ENCODE peak calls at places on chromosomes 11 and 22, in five cellular contexts. Y, X, N, P and F are unnamed samples.

GRCh38 chr11:17208257-17208999 is 642 bp upstream of the PIK3C2A start:
- DNase-seq in Y (peak; percentile 70), X (peak; percentile 87), N (peak; percentile 73), P (no peak), F (no peak)

GRCh38 chr22:36753120-36753802 is 22.7 kb downstream of the IFT27 start:
- DNase-seq in Y (no peak), X (no peak), N (no peak), P (no peak), F (no peak)

GRCh38 chr11:35288817-35289541 is 130.4 kb downstream of the SLC1A2 start:
- DNase-seq in Y (no peak), X (no peak), N (no peak), P (no peak), F (no peak)

GRCh38 chr11:44014968-44015623 is 32.7 kb upstream of the ACCSL start:
- DNase-seq in Y (no peak), X (no peak), N (no peak), P (no peak), F (no peak)

GRCh38 chr11:10651579-10652361 is 41.8 kb downstream of the IRAG1 start:
- DNase-seq in Y (no peak), X (no peak), N (no peak), P (no peak), F (no peak)

GRCh38 chr22:17410576-17410975 is 41.3 kb downstream of the CECR2 start:
- DNase-seq in Y (no peak), X (no peak), N (no peak), P (no peak), F (no peak)

GRCh38 chr11:30879322-30880020 is 293.3 kb upstream of the MPPED2 start:
- DNase-seq in Y (no peak), X (no peak), N (peak; percentile 6), P (no peak), F (no peak)

GRCh38 chr11:44120169-44120568 is 24.7 kb downstream of the EXT2 start:
- DNase-seq in Y (no peak), X (no peak), N (peak; percentile 18), P (no peak), F (no peak)

GRCh38 chr11:75541301-75541929 is 15.7 kb upstream of the GDPD5 start:
- DNase-seq in Y (no peak), X (no peak), N (no peak), P (no peak), F (no peak)

GRCh38 chr11:72842126-72842525 is 27.9 kb downstream of the ATG16L2 start:
- DNase-seq in Y (no peak), X (no peak), N (no peak), P (no peak), F (no peak)

GRCh38 chr11:11036185-11037161 is 178.6 kb upstream of the ZBED5 start:
- DNase-seq in Y (peak; percentile 40), X (peak; percentile 64), N (peak; percentile 55), P (no peak), F (peak; percentile 32)

GRCh38 chr22:22519591-22519990 is 479 bp downstream of the ZNF280A start:
- DNase-seq in Y (peak; percentile 97), X (peak; percentile 48), N (no peak), P (no peak), F (no peak)

GRCh38 chr11:66951927-66952337 is 6.3 kb downstream of the PC start:
- DNase-seq in Y (no peak), X (no peak), N (peak; percentile 91), P (no peak), F (no peak)

GRCh38 chr22:20021196-20022181 is 579 bp downstream of the TANGO2 start:
- DNase-seq in Y (peak; percentile 92), X (peak; percentile 49), N (peak; percentile 75), P (peak; percentile 54), F (peak; percentile 43)

GRCh38 chr11:73652046-73652730 is 5.8 kb downstream of the PLEKHB1 start:
- DNase-seq in Y (no peak), X (peak; percentile 97), N (no peak), P (peak; percentile 49), F (no peak)

GRCh38 chr11:6468712-6469495 is 4.8 kb downstream of the TRIM3 start:
- DNase-seq in Y (peak; percentile 95), X (peak; percentile 57), N (peak; percentile 97), P (peak; percentile 88), F (peak; percentile 37)

GRCh38 chr22:39595622-39596182 is 25.1 kb downstream of the CACNA1I start:
- DNase-seq in Y (no peak), X (no peak), N (no peak), P (no peak), F (no peak)

GRCh38 chr22:39594411-39594810 is 23.9 kb downstream of the CACNA1I start:
- DNase-seq in Y (no peak), X (no peak), N (no peak), P (no peak), F (no peak)

GRCh38 chr22:39592104-39593060 is 21.8 kb downstream of the CACNA1I start:
- DNase-seq in Y (no peak), X (no peak), N (peak; percentile 49), P (no peak), F (no peak)

GRCh38 chr22:39593931-39594285 is 23.4 kb downstream of the CACNA1I start:
- DNase-seq in Y (no peak), X (no peak), N (no peak), P (no peak), F (no peak)

DNA sequence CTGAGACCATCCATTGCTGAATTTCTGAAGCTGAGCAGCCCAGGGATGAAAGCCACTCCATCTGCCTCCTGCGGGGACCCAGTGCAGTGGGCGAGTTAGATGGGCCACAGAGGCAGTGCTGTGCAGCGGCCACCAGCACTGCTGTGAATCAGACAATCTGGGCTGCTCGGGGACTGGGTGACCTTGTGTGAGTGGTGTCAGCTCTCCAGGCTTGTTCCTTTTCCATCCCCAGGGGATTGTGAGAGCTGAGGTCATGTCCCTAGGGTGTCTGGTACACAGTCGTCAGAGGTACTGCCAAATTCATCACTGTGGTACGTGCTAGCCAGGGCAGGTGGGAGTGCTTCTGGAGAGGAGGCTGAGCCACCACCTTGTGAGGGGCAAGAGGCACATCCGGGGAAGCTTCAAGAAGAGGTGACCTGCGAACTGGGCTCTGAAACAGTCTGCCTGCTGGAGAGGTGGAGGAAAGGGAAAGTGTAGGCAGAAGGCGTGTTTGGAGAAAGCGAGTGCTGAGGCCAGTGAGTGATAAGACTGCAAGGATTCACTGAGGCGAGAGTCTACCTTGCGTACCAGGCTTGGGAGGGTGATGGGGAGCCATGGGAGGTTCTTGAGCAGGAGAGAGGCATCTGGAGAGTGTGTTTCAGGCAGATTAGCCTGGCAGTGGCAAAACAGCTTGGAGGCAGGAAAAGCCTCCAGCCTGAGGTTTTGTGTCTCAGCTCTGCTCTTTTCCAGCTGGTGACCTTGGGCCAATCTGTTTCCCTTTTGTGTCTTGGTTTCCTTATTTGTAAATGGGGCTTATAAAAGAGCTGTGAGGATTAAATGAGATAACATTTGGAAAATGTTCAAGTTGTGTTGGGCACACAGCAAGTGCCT is 22.7 kb downstream of the CACNA1I start:
- DNase-seq in Y (no peak), X (no peak), N (no peak), P (no peak), F (no peak)
- H3K27me3 ChIP-seq in Y (no peaks in the 10 kb centered on the region), X (peaks cover 56% of the 10 kb centered on the region), N (no peaks in the 10 kb centered on the region), P (no peaks in the 10 kb centered on the region), F (peaks cover 7% of the 10 kb centered on the region)

DNA sequence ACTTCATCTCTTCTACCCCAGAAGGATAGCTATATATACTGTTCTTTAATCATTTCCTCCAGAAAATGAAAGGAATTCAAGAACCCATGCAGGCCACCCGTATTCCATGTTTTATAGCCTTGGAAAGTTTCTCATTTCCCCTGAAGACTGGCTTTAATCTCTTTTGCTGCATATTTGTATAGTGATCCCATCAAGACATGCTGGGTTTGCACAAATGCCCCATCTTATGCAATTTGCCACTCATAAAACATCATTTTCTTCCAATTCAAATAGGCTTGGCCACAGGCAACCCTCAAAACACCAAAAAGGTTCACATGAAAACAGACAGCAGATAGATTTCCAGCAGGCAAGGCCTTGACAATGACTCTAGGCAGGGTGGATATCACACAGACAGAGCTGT is 28.3 kb upstream of the APOA1 start:
- DNase-seq in Y (no peak), X (no peak), N (no peak), P (no peak), F (no peak)
- TF ChIP-seq GABPA in Y (no peak), X (no peak), N (no peak), P (no peak), F (no peak)

DNA sequence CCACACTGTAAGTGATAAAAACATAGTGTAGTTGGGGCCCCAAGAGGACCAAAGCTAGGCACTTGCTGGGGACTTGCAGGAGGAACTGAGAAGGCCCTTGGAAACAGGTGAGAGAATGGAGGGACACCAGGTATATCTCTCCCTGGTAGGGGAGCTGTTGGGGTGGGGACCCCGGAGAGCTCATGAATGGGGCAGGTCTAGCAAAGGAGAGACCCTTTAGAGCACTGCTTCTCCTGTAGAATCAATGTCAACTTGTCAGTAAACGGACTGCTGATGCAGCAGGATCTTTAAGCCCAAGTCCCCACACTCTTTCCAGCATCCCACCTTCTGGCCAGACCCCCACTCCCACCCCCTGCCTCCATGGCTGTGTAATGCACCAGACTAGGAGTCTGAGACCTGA is 109.6 kb upstream of the THY1 start:
- DNase-seq in Y (no peak), X (no peak), N (no peak), P (no peak), F (no peak)
- H3K27me3 ChIP-seq in Y (peaks cover 8% of the 10 kb centered on the region), X (peaks cover 54% of the 10 kb centered on the region), N (peaks cover 19% of the 10 kb centered on the region), P (no peaks in the 10 kb centered on the region), F (no peaks in the 10 kb centered on the region)

GRCh38 chr11:105789579-105789978 is 179.7 kb downstream of the GRIA4 start:
- DNase-seq in Y (no peak), X (no peak), N (no peak), P (no peak), F (no peak)
- TF ChIP-seq GABPA in Y (no peak), X (no peak), N (no peak), P (no peak), F (no peak)

DNA sequence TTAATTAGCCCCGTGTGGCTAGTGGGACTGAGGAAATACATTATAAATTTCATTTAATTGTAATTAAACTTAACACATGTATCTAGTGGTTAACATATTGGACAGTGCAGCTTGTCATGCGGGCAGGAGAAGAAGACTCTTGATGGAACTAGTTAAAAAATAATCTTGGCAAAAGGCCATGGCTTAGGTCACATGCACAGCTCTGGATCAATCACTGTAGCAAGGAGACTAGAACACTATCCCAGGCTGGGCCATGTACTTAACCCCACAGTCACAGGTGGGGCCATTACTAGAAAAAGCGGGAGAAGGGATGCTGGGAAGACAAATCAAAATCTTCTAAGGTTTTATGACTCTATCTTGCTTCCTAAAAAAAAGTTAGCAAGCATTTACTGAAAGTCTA is 8.7 kb upstream of the HEPACAM start:
- DNase-seq in Y (no peak), X (no peak), N (no peak), P (no peak), F (no peak)
- H3K27me3 ChIP-seq in Y (peaks cover 5% of the 10 kb centered on the region), X (no peaks in the 10 kb centered on the region), N (no peaks in the 10 kb centered on the region), P (peaks cover 3% of the 10 kb centered on the region), F (no peaks in the 10 kb centered on the region)